ENCODE peak calls at places on chromosomes 13 and 19, in eight cellular contexts. One of them, this sample, is unnamed.

GRCh38 chr13:22357132-22357531 is 686.3 kb downstream of the FGF9 start:
- DNase-seq in non-pigmented ciliary epithelial cell: peak; percentile 9
- DNase-seq in epithelial cell of esophagus: no peak
- DNase-seq in mucosa of descending colon: no peak
- DNase-seq in neuronal stem cell: no peak
- DNase-seq in CD4-positive, alpha-beta memory T cell: no peak
- DNase-seq in HFFc6: no peak
- DNase-seq in ACHN: no peak
- DNase-seq in this sample: no peak

GRCh38 chr19:35107541-35107939 is 8.1 kb upstream of the FXYD3 start:
- DNase-seq in ACHN: no peak
- DNase-seq in HFFc6: no peak
- DNase-seq in non-pigmented ciliary epithelial cell: no peak
- DNase-seq in mucosa of descending colon: no peak
- DNase-seq in neuronal stem cell: no peak
- DNase-seq in epithelial cell of esophagus: peak; percentile 86
- DNase-seq in CD4-positive, alpha-beta memory T cell: no peak
- DNase-seq in this sample: peak; percentile 68

GRCh38 chr13:20230913-20231838 is 943 bp downstream of the GJB6 start:
- DNase-seq in ACHN: no peak
- DNase-seq in CD4-positive, alpha-beta memory T cell: peak; percentile 16
- DNase-seq in non-pigmented ciliary epithelial cell: no peak
- DNase-seq in neuronal stem cell: no peak
- DNase-seq in mucosa of descending colon: no peak
- DNase-seq in HFFc6: no peak
- DNase-seq in epithelial cell of esophagus: no peak
- DNase-seq in this sample: peak; percentile 44

GRCh38 chr19:17659996-17660395 is 28.2 kb downstream of the UNC13A start:
- DNase-seq in epithelial cell of esophagus: no peak
- DNase-seq in HFFc6: no peak
- DNase-seq in non-pigmented ciliary epithelial cell: no peak
- DNase-seq in ACHN: no peak
- DNase-seq in neuronal stem cell: no peak
- DNase-seq in CD4-positive, alpha-beta memory T cell: no peak
- DNase-seq in mucosa of descending colon: no peak
- DNase-seq in this sample: no peak

GRCh38 chr19:17902701-17903100 is 30.1 kb upstream of the CCDC124 start:
- DNase-seq in non-pigmented ciliary epithelial cell: peak; percentile 11
- DNase-seq in epithelial cell of esophagus: peak; percentile 76
- DNase-seq in ACHN: no peak
- DNase-seq in neuronal stem cell: no peak
- DNase-seq in HFFc6: peak; percentile 29
- DNase-seq in mucosa of descending colon: no peak
- DNase-seq in CD4-positive, alpha-beta memory T cell: no peak
- DNase-seq in this sample: no peak

GRCh38 chr19:46373573-46374359 is 26.9 kb downstream of the PPP5C start:
- DNase-seq in non-pigmented ciliary epithelial cell: no peak
- DNase-seq in CD4-positive, alpha-beta memory T cell: no peak
- DNase-seq in mucosa of descending colon: peak; percentile 93
- DNase-seq in epithelial cell of esophagus: peak; percentile 99
- DNase-seq in neuronal stem cell: peak; percentile 20
- DNase-seq in ACHN: peak; percentile 92
- DNase-seq in HFFc6: peak; percentile 56
- DNase-seq in this sample: no peak

GRCh38 chr13:66225071-66225470 is 1005.1 kb downstream of the PCDH9 start:
- DNase-seq in HFFc6: no peak
- DNase-seq in CD4-positive, alpha-beta memory T cell: no peak
- DNase-seq in mucosa of descending colon: no peak
- DNase-seq in epithelial cell of esophagus: no peak
- DNase-seq in ACHN: no peak
- DNase-seq in non-pigmented ciliary epithelial cell: no peak
- DNase-seq in neuronal stem cell: no peak
- DNase-seq in this sample: no peak

GRCh38 chr13:40228981-40229380 is 437.5 kb downstream of the FOXO1 start:
- DNase-seq in epithelial cell of esophagus: no peak
- DNase-seq in ACHN: peak; percentile 4
- DNase-seq in HFFc6: no peak
- DNase-seq in non-pigmented ciliary epithelial cell: no peak
- DNase-seq in CD4-positive, alpha-beta memory T cell: no peak
- DNase-seq in mucosa of descending colon: no peak
- DNase-seq in neuronal stem cell: no peak
- DNase-seq in this sample: no peak

GRCh38 chr19:11475861-11476260 is 5.0 kb downstream of the ELAVL3 start:
- DNase-seq in mucosa of descending colon: no peak
- DNase-seq in neuronal stem cell: no peak
- DNase-seq in epithelial cell of esophagus: no peak
- DNase-seq in non-pigmented ciliary epithelial cell: no peak
- DNase-seq in HFFc6: no peak
- DNase-seq in CD4-positive, alpha-beta memory T cell: no peak
- DNase-seq in ACHN: peak; percentile 20
- DNase-seq in this sample: no peak

GRCh38 chr19:19547674-19548345 is 9.7 kb downstream of the CILP2 start:
- DNase-seq in epithelial cell of esophagus: no peak
- DNase-seq in non-pigmented ciliary epithelial cell: no peak
- DNase-seq in CD4-positive, alpha-beta memory T cell: no peak
- DNase-seq in neuronal stem cell: no peak
- DNase-seq in mucosa of descending colon: no peak
- DNase-seq in ACHN: no peak
- DNase-seq in HFFc6: no peak
- DNase-seq in this sample: no peak

GRCh38 chr19:55265723-55266386 is 7.0 kb upstream of the PPP6R1 start:
- DNase-seq in non-pigmented ciliary epithelial cell: no peak
- DNase-seq in mucosa of descending colon: no peak
- DNase-seq in neuronal stem cell: no peak
- DNase-seq in ACHN: no peak
- DNase-seq in epithelial cell of esophagus: no peak
- DNase-seq in HFFc6: no peak
- DNase-seq in CD4-positive, alpha-beta memory T cell: no peak
- DNase-seq in this sample: no peak

GRCh38 chr19:6092329-6093286 is 17.7 kb downstream of the RFX2 start:
- DNase-seq in non-pigmented ciliary epithelial cell: no peak
- DNase-seq in CD4-positive, alpha-beta memory T cell: no peak
- DNase-seq in ACHN: peak; percentile 83
- DNase-seq in HFFc6: peak; percentile 97
- DNase-seq in neuronal stem cell: peak; percentile 27
- DNase-seq in mucosa of descending colon: peak; percentile 93
- DNase-seq in epithelial cell of esophagus: peak; percentile 99
- DNase-seq in this sample: no peak

GRCh38 chr13:114200673-114201005 is 21.6 kb downstream of the CFAP97D2 start:
- DNase-seq in non-pigmented ciliary epithelial cell: no peak
- DNase-seq in epithelial cell of esophagus: no peak
- DNase-seq in neuronal stem cell: no peak
- DNase-seq in ACHN: no peak
- DNase-seq in mucosa of descending colon: no peak
- DNase-seq in CD4-positive, alpha-beta memory T cell: no peak
- DNase-seq in HFFc6: no peak
- DNase-seq in this sample: no peak

GRCh38 chr13:48502601-48503319 is 30.1 kb downstream of the RCBTB2 start:
- DNase-seq in neuronal stem cell: no peak
- DNase-seq in HFFc6: no peak
- DNase-seq in epithelial cell of esophagus: no peak
- DNase-seq in ACHN: no peak
- DNase-seq in CD4-positive, alpha-beta memory T cell: no peak
- DNase-seq in non-pigmented ciliary epithelial cell: no peak
- DNase-seq in mucosa of descending colon: no peak
- DNase-seq in this sample: no peak

GRCh38 chr19:35216833-35217707 is 11.5 kb downstream of the FAM187B start:
- DNase-seq in mucosa of descending colon: no peak
- DNase-seq in non-pigmented ciliary epithelial cell: no peak
- DNase-seq in HFFc6: no peak
- DNase-seq in ACHN: no peak
- DNase-seq in neuronal stem cell: no peak
- DNase-seq in CD4-positive, alpha-beta memory T cell: peak; percentile 40
- DNase-seq in epithelial cell of esophagus: peak; percentile 32
- DNase-seq in this sample: no peak

GRCh38 chr13:30346159-30346788 is 38.9 kb upstream of the KATNAL1 start:
- DNase-seq in non-pigmented ciliary epithelial cell: no peak
- DNase-seq in mucosa of descending colon: peak; percentile 81
- DNase-seq in CD4-positive, alpha-beta memory T cell: peak; percentile 82
- DNase-seq in ACHN: no peak
- DNase-seq in HFFc6: no peak
- DNase-seq in epithelial cell of esophagus: no peak
- DNase-seq in neuronal stem cell: no peak
- DNase-seq in this sample: no peak

GRCh38 chr19:6580313-6580712 is 10.6 kb downstream of the CD70 start:
- DNase-seq in epithelial cell of esophagus: peak; percentile 69
- DNase-seq in ACHN: peak; percentile 95
- DNase-seq in neuronal stem cell: no peak
- DNase-seq in non-pigmented ciliary epithelial cell: peak; percentile 8
- DNase-seq in HFFc6: peak; percentile 64
- DNase-seq in mucosa of descending colon: no peak
- DNase-seq in CD4-positive, alpha-beta memory T cell: no peak
- DNase-seq in this sample: no peak

GRCh38 chr13:39587939-39588338 is 15.1 kb downstream of the LHFPL6 start:
- DNase-seq in epithelial cell of esophagus: no peak
- DNase-seq in ACHN: no peak
- DNase-seq in non-pigmented ciliary epithelial cell: no peak
- DNase-seq in mucosa of descending colon: no peak
- DNase-seq in neuronal stem cell: no peak
- DNase-seq in CD4-positive, alpha-beta memory T cell: no peak
- DNase-seq in HFFc6: no peak
- DNase-seq in this sample: no peak

GRCh38 chr19:46503848-46504453 is 8.3 kb upstream of the PNMA8B start:
- DNase-seq in neuronal stem cell: no peak
- DNase-seq in epithelial cell of esophagus: no peak
- DNase-seq in HFFc6: no peak
- DNase-seq in mucosa of descending colon: no peak
- DNase-seq in CD4-positive, alpha-beta memory T cell: no peak
- DNase-seq in non-pigmented ciliary epithelial cell: no peak
- DNase-seq in ACHN: no peak
- DNase-seq in this sample: no peak

GRCh38 chr19:48674921-48675824 is 2.4 kb upstream of the NTN5 start:
- DNase-seq in CD4-positive, alpha-beta memory T cell: peak; percentile 72
- DNase-seq in neuronal stem cell: peak; percentile 82
- DNase-seq in HFFc6: peak; percentile 78
- DNase-seq in ACHN: peak; percentile 80
- DNase-seq in non-pigmented ciliary epithelial cell: no peak
- DNase-seq in mucosa of descending colon: peak; percentile 72
- DNase-seq in epithelial cell of esophagus: peak; percentile 80
- DNase-seq in this sample: peak; percentile 91

GRCh38 chr19:12159773-12160414 is 3.0 kb upstream of the ZNF136 start:
- DNase-seq in HFFc6: no peak
- DNase-seq in epithelial cell of esophagus: no peak
- DNase-seq in non-pigmented ciliary epithelial cell: no peak
- DNase-seq in neuronal stem cell: no peak
- DNase-seq in CD4-positive, alpha-beta memory T cell: no peak
- DNase-seq in mucosa of descending colon: no peak
- DNase-seq in ACHN: no peak
- DNase-seq in this sample: no peak

GRCh38 chr13:40345654-40346372 is 320.6 kb downstream of the FOXO1 start:
- DNase-seq in ACHN: no peak
- DNase-seq in mucosa of descending colon: peak; percentile 58
- DNase-seq in non-pigmented ciliary epithelial cell: no peak
- DNase-seq in neuronal stem cell: no peak
- DNase-seq in CD4-positive, alpha-beta memory T cell: no peak
- DNase-seq in epithelial cell of esophagus: no peak
- DNase-seq in HFFc6: no peak
- DNase-seq in this sample: no peak

GRCh38 chr19:18741566-18742121 is 49.5 kb downstream of the COMP start:
- DNase-seq in epithelial cell of esophagus: no peak
- DNase-seq in CD4-positive, alpha-beta memory T cell: no peak
- DNase-seq in non-pigmented ciliary epithelial cell: no peak
- DNase-seq in neuronal stem cell: no peak
- DNase-seq in mucosa of descending colon: peak; percentile 90
- DNase-seq in HFFc6: no peak
- DNase-seq in ACHN: no peak
- DNase-seq in this sample: no peak

GRCh38 chr19:46759817-46760333 is 13.6 kb upstream of the STRN4 start:
- DNase-seq in neuronal stem cell: no peak
- DNase-seq in epithelial cell of esophagus: peak; percentile 74
- DNase-seq in ACHN: no peak
- DNase-seq in CD4-positive, alpha-beta memory T cell: no peak
- DNase-seq in HFFc6: peak; percentile 94
- DNase-seq in non-pigmented ciliary epithelial cell: no peak
- DNase-seq in mucosa of descending colon: no peak
- DNase-seq in this sample: no peak

GRCh38 chr13:79662882-79663281 is 181.9 kb downstream of the NDFIP2 start:
- DNase-seq in CD4-positive, alpha-beta memory T cell: no peak
- DNase-seq in mucosa of descending colon: no peak
- DNase-seq in epithelial cell of esophagus: no peak
- DNase-seq in HFFc6: no peak
- DNase-seq in ACHN: peak; percentile 25
- DNase-seq in non-pigmented ciliary epithelial cell: no peak
- DNase-seq in neuronal stem cell: no peak
- DNase-seq in this sample: no peak

GRCh38 chr13:68056816-68057710 is 826.9 kb upstream of the PCDH9 start:
- DNase-seq in epithelial cell of esophagus: peak; percentile 95
- DNase-seq in mucosa of descending colon: no peak
- DNase-seq in non-pigmented ciliary epithelial cell: peak; percentile 43
- DNase-seq in ACHN: peak; percentile 3
- DNase-seq in CD4-positive, alpha-beta memory T cell: no peak
- DNase-seq in neuronal stem cell: no peak
- DNase-seq in HFFc6: no peak
- DNase-seq in this sample: no peak

GRCh38 chr13:80341098-80341701 is at the start of gene SPRY2:
- DNase-seq in mucosa of descending colon: peak; percentile 95
- DNase-seq in HFFc6: peak; percentile 97
- DNase-seq in CD4-positive, alpha-beta memory T cell: no peak
- DNase-seq in neuronal stem cell: peak; percentile 93
- DNase-seq in epithelial cell of esophagus: peak; percentile 94
- DNase-seq in non-pigmented ciliary epithelial cell: peak; percentile 84
- DNase-seq in ACHN: peak; percentile 93
- DNase-seq in this sample: peak; percentile 93

GRCh38 chr13:45838171-45838745 is 13.3 kb downstream of the SIAH3 start:
- DNase-seq in epithelial cell of esophagus: no peak
- DNase-seq in HFFc6: no peak
- DNase-seq in neuronal stem cell: no peak
- DNase-seq in non-pigmented ciliary epithelial cell: no peak
- DNase-seq in mucosa of descending colon: no peak
- DNase-seq in CD4-positive, alpha-beta memory T cell: no peak
- DNase-seq in ACHN: no peak
- DNase-seq in this sample: no peak

GRCh38 chr13:39599842-39600241 is 3.2 kb downstream of the LHFPL6 start:
- DNase-seq in neuronal stem cell: no peak
- DNase-seq in non-pigmented ciliary epithelial cell: no peak
- DNase-seq in mucosa of descending colon: no peak
- DNase-seq in ACHN: no peak
- DNase-seq in CD4-positive, alpha-beta memory T cell: no peak
- DNase-seq in HFFc6: no peak
- DNase-seq in epithelial cell of esophagus: no peak
- DNase-seq in this sample: no peak

GRCh38 chr13:103188688-103189326 is 122.6 kb upstream of the SLC10A2 start:
- DNase-seq in mucosa of descending colon: no peak
- DNase-seq in ACHN: peak; percentile 35
- DNase-seq in neuronal stem cell: no peak
- DNase-seq in CD4-positive, alpha-beta memory T cell: no peak
- DNase-seq in HFFc6: no peak
- DNase-seq in epithelial cell of esophagus: peak; percentile 47
- DNase-seq in non-pigmented ciliary epithelial cell: no peak
- DNase-seq in this sample: peak; percentile 12

GRCh38 chr19:51815038-51815437 is 20.1 kb downstream of the FPR3 start:
- DNase-seq in non-pigmented ciliary epithelial cell: no peak
- DNase-seq in HFFc6: no peak
- DNase-seq in mucosa of descending colon: no peak
- DNase-seq in neuronal stem cell: no peak
- DNase-seq in ACHN: no peak
- DNase-seq in epithelial cell of esophagus: no peak
- DNase-seq in CD4-positive, alpha-beta memory T cell: no peak
- DNase-seq in this sample: no peak

GRCh38 chr13:66367356-66367755 is 862.8 kb downstream of the PCDH9 start:
- DNase-seq in neuronal stem cell: no peak
- DNase-seq in non-pigmented ciliary epithelial cell: no peak
- DNase-seq in mucosa of descending colon: no peak
- DNase-seq in ACHN: no peak
- DNase-seq in HFFc6: no peak
- DNase-seq in CD4-positive, alpha-beta memory T cell: no peak
- DNase-seq in epithelial cell of esophagus: no peak
- DNase-seq in this sample: no peak

GRCh38 chr19:46692918-46693722 is 23.8 kb downstream of the PRKD2 start:
- DNase-seq in epithelial cell of esophagus: peak; percentile 63
- DNase-seq in neuronal stem cell: no peak
- DNase-seq in non-pigmented ciliary epithelial cell: no peak
- DNase-seq in HFFc6: peak; percentile 6
- DNase-seq in mucosa of descending colon: no peak
- DNase-seq in CD4-positive, alpha-beta memory T cell: no peak
- DNase-seq in ACHN: no peak
- DNase-seq in this sample: no peak

GRCh38 chr13:76929320-76929719 is 19.0 kb upstream of the ACOD1 start:
- DNase-seq in mucosa of descending colon: no peak
- DNase-seq in non-pigmented ciliary epithelial cell: no peak
- DNase-seq in HFFc6: no peak
- DNase-seq in neuronal stem cell: no peak
- DNase-seq in epithelial cell of esophagus: peak; percentile 26
- DNase-seq in CD4-positive, alpha-beta memory T cell: no peak
- DNase-seq in ACHN: no peak
- DNase-seq in this sample: no peak

This sample was measured in frontal cortex.